ENCODE peak calls at places on chromosomes 5 and 9, in six cellular contexts. Z, N, L, G, F and E are unnamed samples.

GRCh38 chr9:124553738-124554137 is 46.5 kb upstream of the NR5A1 start:
- DNase-seq in Z (no peak), L (no peak), G (no peak), F (no peak), N (no peak), E (no peak)

GRCh38 chr5:56540266-56540665 is 275.1 kb upstream of the MAP3K1 start:
- DNase-seq in N (no peak), L (no peak), F (no peak), Z (no peak), G (no peak), E (no peak)

GRCh38 chr5:31346896-31347557 is 153.5 kb downstream of the CDH6 start:
- DNase-seq in G (no peak), N (no peak), L (no peak), F (no peak), Z (no peak), E (no peak)

GRCh38 chr9:133477992-133478850 is 678 bp downstream of the SLC2A6 start:
- DNase-seq in L (no peak), N (no peak), G (no peak), Z (peak), F (no peak), E (peak)

GRCh38 chr5:111099058-111099778 is 7.1 kb downstream of the WDR36 start:
- DNase-seq in L (no peak), Z (no peak), N (no peak), F (no peak), G (no peak), E (no peak)

GRCh38 chr5:149639718-149640117 is 58.4 kb downstream of the ARHGEF37 start:
- DNase-seq in L (no peak), G (no peak), F (no peak), Z (no peak), N (no peak), E (no peak)

GRCh38 chr9:93659837-93660177 is 83.4 kb downstream of the PHF2 start:
- DNase-seq in N (no peak), F (no peak), Z (no peak), L (no peak), G (no peak), E (no peak)

GRCh38 chr9:78782234-78782633 is 485.3 kb downstream of the PSAT1 start:
- DNase-seq in G (no peak), Z (no peak), F (no peak), N (no peak), L (no peak), E (no peak)

GRCh38 chr9:116713266-116713665 is 26.2 kb downstream of the TRIM32 start:
- DNase-seq in F (no peak), N (no peak), Z (no peak), G (no peak), L (no peak), E (no peak)

GRCh38 chr5:90293931-90294330 is 115.6 kb downstream of the CETN3 start:
- DNase-seq in F (no peak), N (no peak), Z (peak), G (no peak), L (no peak), E (no peak)

GRCh38 chr9:69180670-69181069 is 6.6 kb downstream of the TJP2 start:
- DNase-seq in N (no peak), Z (peak), G (peak), F (no peak), L (no peak), E (no peak)

GRCh38 chr9:105967798-105968197 is 273.5 kb downstream of the TMEM38B start:
- DNase-seq in N (no peak), L (no peak), Z (no peak), G (no peak), F (no peak), E (no peak)

GRCh38 chr9:129320575-129321311 is 142.7 kb upstream of the IER5L start:
- DNase-seq in F (peak), N (peak), G (peak), L (peak), Z (peak), E (peak)

GRCh38 chr5:170148430-170149205 is 42.9 kb downstream of the FOXI1 start:
- DNase-seq in L (no peak), N (no peak), G (no peak), F (peak), Z (no peak), E (no peak)

GRCh38 chr5:147382776-147383175 is 127.1 kb downstream of the DPYSL3 start:
- DNase-seq in Z (no peak), L (no peak), F (no peak), N (no peak), G (no peak), E (no peak)

GRCh38 chr9:31745886-31746285 is 638.6 kb upstream of the ACO1 start:
- DNase-seq in N (no peak), G (no peak), F (no peak), Z (no peak), L (no peak), E (no peak)

GRCh38 chr9:129752915-129753724 is at the start of gene PTGES:
- DNase-seq in F (peak), G (peak), L (no peak), N (no peak), Z (no peak), E (no peak)

GRCh38 chr5:4116834-4117233 is 521.2 kb downstream of the IRX1 start:
- DNase-seq in L (no peak), F (no peak), N (no peak), Z (no peak), G (no peak), E (no peak)

GRCh38 chr5:176675676-176676360 is 28.5 kb downstream of the TSPAN17 start:
- DNase-seq in L (no peak), Z (peak), N (no peak), G (peak), F (peak), E (no peak)

GRCh38 chr9:136764301-136764891 is at the start of gene LCN15:
- DNase-seq in F (no peak), Z (no peak), L (no peak), G (no peak), N (no peak), E (no peak)

GRCh38 chr9:16154570-16155078 is 601.8 kb downstream of the CCDC171 start:
- DNase-seq in N (peak), Z (no peak), L (no peak), G (peak), F (peak), E (peak)

GRCh38 chr5:134247411-134247810 is 21.5 kb upstream of the PPP2CA start:
- DNase-seq in Z (peak), L (no peak), F (no peak), N (no peak), G (no peak), E (no peak)

GRCh38 chr5:165525268-165525667 is 2019.8 kb downstream of the MAT2B start:
- DNase-seq in Z (no peak), G (no peak), N (no peak), F (no peak), L (no peak), E (no peak)

GRCh38 chr9:12204512-12204911 is 488.7 kb upstream of the TYRP1 start:
- DNase-seq in F (no peak), L (no peak), G (no peak), Z (no peak), N (no peak), E (no peak)

GRCh38 chr9:88396836-88397577 is 8.8 kb downstream of the SPIN1 start:
- DNase-seq in G (no peak), Z (no peak), F (peak), L (no peak), N (no peak), E (no peak)

GRCh38 chr9:71368157-71368556 is 246.7 kb upstream of the TRPM3 start:
- DNase-seq in L (no peak), N (no peak), F (no peak), G (no peak), Z (no peak), E (no peak)

GRCh38 chr9:114112325-114112724 is 13.2 kb upstream of the KIF12 start:
- DNase-seq in G (no peak), N (no peak), F (no peak), L (no peak), Z (no peak), E (no peak)

GRCh38 chr9:120289990-120290925 is 289.7 kb downstream of the CDK5RAP2 start:
- DNase-seq in F (no peak), G (no peak), L (no peak), N (no peak), Z (no peak), E (no peak)

GRCh38 chr9:114047717-114048116 is 30.4 kb downstream of the AMBP start:
- DNase-seq in F (peak), N (no peak), G (no peak), Z (peak), L (no peak), E (no peak)

GRCh38 chr5:147901555-147901954 is 4.8 kb downstream of the C5orf46 start:
- DNase-seq in F (no peak), N (no peak), Z (no peak), L (no peak), G (no peak), E (no peak)

GRCh38 chr5:37428044-37428443 is 48.9 kb downstream of the WDR70 start:
- DNase-seq in Z (no peak), N (no peak), G (no peak), F (no peak), L (no peak), E (no peak)

GRCh38 chr9:120441446-120442279 is 138.3 kb downstream of the CDK5RAP2 start:
- DNase-seq in N (no peak), L (no peak), Z (no peak), F (no peak), G (no peak), E (no peak)

GRCh38 chr5:143887901-143888648 is 76.1 kb downstream of the HMHB1 start:
- DNase-seq in N (no peak), Z (no peak), F (no peak), L (no peak), G (no peak), E (no peak)

GRCh38 chr5:137899493-137899892 is 10.2 kb downstream of the PKD2L2 start:
- DNase-seq in Z (peak), L (no peak), N (no peak), G (no peak), F (no peak), E (no peak)

GRCh38 chr5:124783794-124784193 is 37.4 kb upstream of the ZNF608 start:
- DNase-seq in L (no peak), F (no peak), G (no peak), N (no peak), Z (no peak), E (no peak)

GRCh38 chr5:8784692-8785091 is 761.2 kb downstream of the SEMA5A start:
- DNase-seq in Z (no peak), F (no peak), L (no peak), G (no peak), N (no peak), E (no peak)

GRCh38 chr5:15966066-15966640 is 213.4 kb downstream of the MARCHF11 start:
- DNase-seq in G (no peak), Z (no peak), F (no peak), L (no peak), N (no peak), E (no peak)

GRCh38 chr9:8855046-8855445 is 1055.5 kb upstream of the DMAC1 start:
- DNase-seq in Z (no peak), F (no peak), G (no peak), L (no peak), N (no peak), E (no peak)

GRCh38 chr5:163385276-163385675 is 52.1 kb upstream of the CCNG1 start:
- DNase-seq in N (no peak), L (no peak), Z (no peak), F (no peak), G (no peak), E (no peak)
- TF ChIP-seq TAF1 in N (no peak), L (no peak), Z (no peak), F (no peak), G (no peak), E (no peak)

DNA sequence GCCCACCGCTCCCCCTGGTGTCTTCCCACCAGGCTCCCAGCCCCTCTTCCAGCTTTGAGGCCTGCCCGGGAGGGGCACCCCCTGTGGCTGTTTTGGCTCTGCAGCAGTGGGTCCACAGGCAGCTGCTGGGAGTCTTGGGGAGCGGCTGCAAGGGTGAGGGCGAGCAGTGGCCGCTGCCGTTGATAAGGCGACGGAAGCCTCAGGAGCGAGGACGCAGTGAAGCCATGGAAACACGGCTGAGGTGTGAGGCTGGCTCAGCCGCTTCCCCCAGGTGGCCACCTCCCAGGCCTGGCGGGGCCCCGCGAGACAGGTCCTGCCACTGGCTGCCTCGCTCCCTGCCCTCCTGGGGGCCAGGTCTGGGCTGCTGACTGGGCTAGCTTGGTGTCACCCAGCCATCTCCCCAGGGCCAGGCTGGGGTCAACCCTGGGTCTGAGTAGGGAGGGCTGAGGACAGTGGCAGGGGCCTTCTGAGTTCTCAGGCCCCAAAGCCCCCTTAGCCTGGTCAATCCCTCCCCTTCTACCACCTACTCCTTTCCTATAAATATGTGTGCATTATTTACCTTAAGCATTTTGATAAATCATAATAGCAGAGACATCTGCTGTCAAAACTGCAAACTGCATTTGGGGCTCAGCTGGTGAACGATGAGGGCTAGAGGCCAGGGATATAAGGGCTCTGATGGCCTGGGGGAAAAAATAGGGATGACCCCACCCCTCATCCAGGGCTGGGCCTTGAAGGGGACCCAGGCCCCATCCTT is 41.7 kb downstream of the CXXC5 start:
- DNase-seq in G (peak), F (no peak), N (no peak), Z (no peak), L (no peak), E (peak)
- TF ChIP-seq POLR2AphosphoS5 in G (no peak), F (no peak), N (no peak), Z (no peak), L (no peak), E (no peak)

GRCh38 chr5:61160497-61160896 is 1.8 kb downstream of the SMIM15 start:
- DNase-seq in F (no peak), Z (no peak), N (no peak), L (no peak), G (peak), E (no peak)

GRCh38 chr5:61162832-61163567 is 732 bp upstream of the SMIM15 start:
- DNase-seq in L (no peak), G (peak), F (no peak), Z (peak), N (no peak), E (no peak)

GRCh38 chr5:61159841-61160240 is 2.4 kb downstream of the SMIM15 start:
- DNase-seq in N (no peak), G (peak), L (no peak), Z (no peak), F (no peak), E (no peak)

GRCh38 chr5:61163905-61164304 is 1.6 kb upstream of the SMIM15 start:
- DNase-seq in F (no peak), N (no peak), L (no peak), G (no peak), Z (no peak), E (no peak)

GRCh38 chr5:61162010-61162831 is at the start of gene SMIM15:
- DNase-seq in L (peak), N (peak), F (peak), Z (peak), G (peak), E (peak)
- TF ChIP-seq POLR2A in L (peak), N (peak), F (peak), Z (peak), G (peak), E (peak)

DNA sequence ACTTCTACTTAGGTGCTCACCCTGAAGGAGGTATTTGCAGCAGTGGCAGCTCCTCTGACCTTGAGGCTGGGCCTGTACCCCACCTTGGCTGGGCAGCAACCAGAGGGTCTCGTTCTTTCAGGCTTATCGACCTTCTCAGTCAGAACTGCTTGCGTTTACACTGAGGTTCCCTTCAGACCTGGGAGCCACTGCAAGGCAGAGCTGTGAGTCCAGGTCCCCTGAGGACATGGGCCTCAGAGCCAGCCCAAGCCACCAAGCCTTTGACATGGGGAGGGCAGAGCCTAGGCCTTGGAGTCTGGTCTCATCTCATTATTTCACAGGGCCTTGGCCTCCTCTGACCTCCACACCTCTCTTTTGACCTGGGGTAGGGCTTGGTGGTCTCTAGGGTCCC is 13.7 kb downstream of the ACSL6 start:
- DNase-seq in Z (no peak), N (no peak), F (no peak), L (no peak), G (no peak), E (no peak)
- TF ChIP-seq TAF1 in Z (no peak), N (no peak), F (no peak), L (no peak), G (no peak), E (no peak)

GRCh38 chr9:95105519-95106287 is 211.8 kb downstream of the FANCC start:
- DNase-seq in G (no peak), N (no peak), Z (no peak), F (no peak), L (no peak), E (no peak)
- TF ChIP-seq POLR2AphosphoS5 in G (no peak), N (no peak), Z (no peak), F (no peak), L (no peak), E (no peak)

GRCh38 chr5:68420476-68421344 is 205.2 kb downstream of the PIK3R1 start:
- DNase-seq in N (no peak), G (peak), Z (no peak), L (no peak), F (no peak), E (no peak)
- TF ChIP-seq POLR2A in N (no peak), G (peak), Z (no peak), L (no peak), F (no peak), E (no peak)

GRCh38 chr5:531101-531748 is 7.0 kb upstream of the SLC9A3 start:
- DNase-seq in F (no peak), L (no peak), N (no peak), G (no peak), Z (no peak), E (no peak)
- TF ChIP-seq TAF1 in F (no peak), L (no peak), N (no peak), G (no peak), Z (no peak), E (no peak)

GRCh38 chr5:65651144-65651543 is 26.3 kb downstream of the SHLD3 start:
- DNase-seq in L (no peak), F (no peak), Z (peak), G (no peak), N (no peak), E (no peak)
- TF ChIP-seq POLR2AphosphoS5 in L (no peak), F (no peak), Z (no peak), G (no peak), N (no peak), E (no peak)

DNA sequence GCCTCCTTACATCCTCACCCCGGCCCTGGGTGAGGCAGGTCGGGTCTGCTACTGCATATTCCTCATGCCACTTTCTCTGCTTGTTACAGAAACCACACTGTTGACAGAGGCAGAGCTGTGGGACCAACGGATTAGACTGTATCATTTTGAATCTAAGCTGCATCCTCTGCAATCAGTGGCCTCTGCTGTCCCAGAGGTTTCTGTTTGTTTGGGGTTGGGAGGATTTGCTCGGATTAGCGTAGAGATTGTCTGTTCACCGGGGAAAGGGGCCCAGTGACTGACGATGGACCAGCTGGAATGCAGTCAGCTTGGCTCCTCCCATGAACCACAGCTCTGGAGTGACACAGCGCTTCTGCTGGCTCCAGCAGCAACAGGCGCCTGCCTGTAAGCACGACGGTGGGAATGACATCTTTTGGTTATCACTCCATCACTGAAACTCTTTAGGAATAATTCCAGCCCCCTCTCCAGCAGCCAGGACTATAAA is 37.3 kb upstream of the ADRA1B start:
- DNase-seq in Z (peak), N (no peak), G (peak), L (no peak), F (peak), E (no peak)
- TF ChIP-seq POLR2A in Z (no peak), N (no peak), G (no peak), L (no peak), F (no peak), E (no peak)